ENCODE peak calls at places on chromosomes 6 and 20, in six cellular contexts. One of them, this sample, is unnamed.

GRCh38 chr6:4460595-4461475 is 315.4 kb upstream of the CDYL start:
- DNase-seq in ascending aorta: peak
- DNase-seq in testis: peak
- DNase-seq in stimulated activated CD4-positive, alpha-beta T cell treated with anti-CD3 and anti-CD28 coated beads, Interleukin-12 subunit alpha, Interleukin-12 subunit beta, amount 100 ng/mL, for 48 hours: no peak
- DNase-seq in progenitor cell of endocrine pancreas: no peak
- DNase-seq in cardiac fibroblast: peak
- DNase-seq in this sample: peak

GRCh38 chr6:158703121-158703839 is 53.4 kb downstream of the SYTL3 start:
- DNase-seq in stimulated activated CD4-positive, alpha-beta T cell treated with anti-CD3 and anti-CD28 coated beads, Interleukin-12 subunit alpha, Interleukin-12 subunit beta, amount 100 ng/mL, for 48 hours: no peak
- DNase-seq in progenitor cell of endocrine pancreas: no peak
- DNase-seq in cardiac fibroblast: no peak
- DNase-seq in ascending aorta: no peak
- DNase-seq in testis: no peak
- DNase-seq in this sample: no peak

GRCh38 chr20:9036593-9036992 is 32.3 kb upstream of the PLCB4 start:
- DNase-seq in testis: no peak
- DNase-seq in stimulated activated CD4-positive, alpha-beta T cell treated with anti-CD3 and anti-CD28 coated beads, Interleukin-12 subunit alpha, Interleukin-12 subunit beta, amount 100 ng/mL, for 48 hours: no peak
- DNase-seq in ascending aorta: no peak
- DNase-seq in cardiac fibroblast: peak
- DNase-seq in progenitor cell of endocrine pancreas: no peak
- DNase-seq in this sample: no peak

GRCh38 chr20:25285091-25285647 is 37.3 kb downstream of the PYGB start:
- DNase-seq in cardiac fibroblast: no peak
- DNase-seq in stimulated activated CD4-positive, alpha-beta T cell treated with anti-CD3 and anti-CD28 coated beads, Interleukin-12 subunit alpha, Interleukin-12 subunit beta, amount 100 ng/mL, for 48 hours: no peak
- DNase-seq in ascending aorta: peak
- DNase-seq in progenitor cell of endocrine pancreas: no peak
- DNase-seq in testis: no peak
- DNase-seq in this sample: no peak

GRCh38 chr6:89731924-89732568 is 87.5 kb downstream of the MDN1 start:
- DNase-seq in progenitor cell of endocrine pancreas: no peak
- DNase-seq in ascending aorta: no peak
- DNase-seq in cardiac fibroblast: no peak
- DNase-seq in testis: no peak
- DNase-seq in stimulated activated CD4-positive, alpha-beta T cell treated with anti-CD3 and anti-CD28 coated beads, Interleukin-12 subunit alpha, Interleukin-12 subunit beta, amount 100 ng/mL, for 48 hours: no peak
- DNase-seq in this sample: no peak

GRCh38 chr20:16222859-16223411 is 350.3 kb downstream of the KIF16B start:
- DNase-seq in stimulated activated CD4-positive, alpha-beta T cell treated with anti-CD3 and anti-CD28 coated beads, Interleukin-12 subunit alpha, Interleukin-12 subunit beta, amount 100 ng/mL, for 48 hours: no peak
- DNase-seq in cardiac fibroblast: no peak
- DNase-seq in progenitor cell of endocrine pancreas: no peak
- DNase-seq in testis: no peak
- DNase-seq in ascending aorta: no peak
- DNase-seq in this sample: no peak

GRCh38 chr6:98832282-98833100 is 1.9 kb upstream of the POU3F2 start:
- DNase-seq in testis: no peak
- DNase-seq in cardiac fibroblast: peak
- DNase-seq in progenitor cell of endocrine pancreas: no peak
- DNase-seq in stimulated activated CD4-positive, alpha-beta T cell treated with anti-CD3 and anti-CD28 coated beads, Interleukin-12 subunit alpha, Interleukin-12 subunit beta, amount 100 ng/mL, for 48 hours: no peak
- DNase-seq in ascending aorta: no peak
- DNase-seq in this sample: peak

GRCh38 chr20:46350986-46351267 is 42.6 kb upstream of the CDH22 start:
- DNase-seq in progenitor cell of endocrine pancreas: no peak
- DNase-seq in testis: no peak
- DNase-seq in ascending aorta: no peak
- DNase-seq in cardiac fibroblast: no peak
- DNase-seq in stimulated activated CD4-positive, alpha-beta T cell treated with anti-CD3 and anti-CD28 coated beads, Interleukin-12 subunit alpha, Interleukin-12 subunit beta, amount 100 ng/mL, for 48 hours: no peak
- DNase-seq in this sample: no peak

GRCh38 chr20:61535956-61536355 is 283.9 kb downstream of the CDH4 start:
- DNase-seq in ascending aorta: no peak
- DNase-seq in stimulated activated CD4-positive, alpha-beta T cell treated with anti-CD3 and anti-CD28 coated beads, Interleukin-12 subunit alpha, Interleukin-12 subunit beta, amount 100 ng/mL, for 48 hours: no peak
- DNase-seq in progenitor cell of endocrine pancreas: no peak
- DNase-seq in cardiac fibroblast: no peak
- DNase-seq in testis: no peak
- DNase-seq in this sample: no peak

GRCh38 chr20:53208110-53208908 is 236.2 kb downstream of the TSHZ2 start:
- DNase-seq in ascending aorta: no peak
- DNase-seq in testis: no peak
- DNase-seq in stimulated activated CD4-positive, alpha-beta T cell treated with anti-CD3 and anti-CD28 coated beads, Interleukin-12 subunit alpha, Interleukin-12 subunit beta, amount 100 ng/mL, for 48 hours: peak
- DNase-seq in progenitor cell of endocrine pancreas: no peak
- DNase-seq in cardiac fibroblast: no peak
- DNase-seq in this sample: no peak

GRCh38 chr6:112282217-112282616 is 27.9 kb upstream of the LAMA4 start:
- DNase-seq in testis: peak
- DNase-seq in ascending aorta: no peak
- DNase-seq in cardiac fibroblast: peak
- DNase-seq in stimulated activated CD4-positive, alpha-beta T cell treated with anti-CD3 and anti-CD28 coated beads, Interleukin-12 subunit alpha, Interleukin-12 subunit beta, amount 100 ng/mL, for 48 hours: no peak
- DNase-seq in progenitor cell of endocrine pancreas: no peak
- DNase-seq in this sample: peak

GRCh38 chr6:103367212-103367611 is 1492.5 kb downstream of the HACE1 start:
- DNase-seq in stimulated activated CD4-positive, alpha-beta T cell treated with anti-CD3 and anti-CD28 coated beads, Interleukin-12 subunit alpha, Interleukin-12 subunit beta, amount 100 ng/mL, for 48 hours: no peak
- DNase-seq in cardiac fibroblast: no peak
- DNase-seq in testis: no peak
- DNase-seq in ascending aorta: no peak
- DNase-seq in progenitor cell of endocrine pancreas: no peak
- DNase-seq in this sample: no peak

GRCh38 chr6:121437861-121438651 is 2.6 kb downstream of the GJA1 start:
- DNase-seq in stimulated activated CD4-positive, alpha-beta T cell treated with anti-CD3 and anti-CD28 coated beads, Interleukin-12 subunit alpha, Interleukin-12 subunit beta, amount 100 ng/mL, for 48 hours: no peak
- DNase-seq in progenitor cell of endocrine pancreas: no peak
- DNase-seq in ascending aorta: peak
- DNase-seq in testis: peak
- DNase-seq in cardiac fibroblast: peak
- DNase-seq in this sample: peak

GRCh38 chr6:26351544-26351953 is 13.4 kb upstream of the BTN3A2 start:
- DNase-seq in cardiac fibroblast: peak
- DNase-seq in testis: no peak
- DNase-seq in progenitor cell of endocrine pancreas: no peak
- DNase-seq in ascending aorta: no peak
- DNase-seq in stimulated activated CD4-positive, alpha-beta T cell treated with anti-CD3 and anti-CD28 coated beads, Interleukin-12 subunit alpha, Interleukin-12 subunit beta, amount 100 ng/mL, for 48 hours: no peak
- DNase-seq in this sample: peak

This sample was measured in GM03348.